ENCODE peak calls at places on chromosome 7, in ten cellular contexts. Q is GM12878, X is GM12865, I is chondrocyte, K is upper lobe of right lung, V is suprapubic skin, S is Peyer's patch, F is lower leg skin, G is bronchial epithelial cell, Z is glutamatergic neuron. J is an unnamed sample.

GRCh38 chr7:5657901-5658300 is 123.6 kb downstream of the RNF216 start:
- DNase-seq in V (no peak), G (peak; percentile 97), S (no peak), K (no peak), Z (no peak), Q (no peak), X (no peak), F (no peak), I (peak; percentile 13), J (no peak)

GRCh38 chr7:4724648-4725013 is 42.5 kb downstream of the FOXK1 start:
- DNase-seq in G (no peak), V (no peak), S (no peak), X (peak; percentile 38), F (no peak), K (no peak), Q (no peak), Z (no peak), I (no peak), J (no peak)

GRCh38 chr7:129617178-129617577 is 5.7 kb downstream of the NRF1 start:
- DNase-seq in F (no peak), G (no peak), V (no peak), S (no peak), Q (no peak), I (no peak), K (no peak), Z (no peak), X (no peak), J (no peak)

GRCh38 chr7:44461387-44461786 is 29.1 kb downstream of the NUDCD3 start:
- DNase-seq in F (no peak), S (no peak), I (no peak), K (no peak), Z (no peak), V (no peak), G (peak; percentile 76), X (peak; percentile 62), Q (peak; percentile 39), J (no peak)

GRCh38 chr7:1466524-1467271 is 7.4 kb upstream of the MICALL2 start:
- DNase-seq in K (peak; percentile 86), V (no peak), S (peak; percentile 31), Z (peak; percentile 62), I (no peak), G (no peak), Q (no peak), F (peak; percentile 95), X (peak; percentile 32), J (peak; percentile 43)

GRCh38 chr7:11427686-11428273 is 404.2 kb downstream of the THSD7A start:
- DNase-seq in Z (no peak), V (no peak), I (no peak), K (no peak), S (no peak), Q (no peak), G (peak; percentile 69), X (peak; percentile 59), F (no peak), J (no peak)

GRCh38 chr7:138752568-138753518 is 45.0 kb upstream of the TMEM213 start:
- DNase-seq in K (no peak), V (peak; percentile 85), X (peak; percentile 78), Z (peak; percentile 19), Q (peak; percentile 38), F (peak; percentile 90), I (no peak), S (peak; percentile 75), G (peak; percentile 62), J (no peak)

GRCh38 chr7:116790025-116790424 is 72.4 kb upstream of the CAPZA2 start:
- DNase-seq in S (no peak), Z (no peak), F (no peak), I (no peak), K (no peak), V (no peak), G (no peak), Q (no peak), X (no peak), J (no peak)

GRCh38 chr7:36875794-36876193 is 151.5 kb upstream of the AOAH start:
- DNase-seq in Z (no peak), I (no peak), X (peak; percentile 13), K (no peak), G (no peak), S (no peak), F (no peak), Q (no peak), V (no peak), J (no peak)

GRCh38 chr7:73864981-73865711 is 4.2 kb downstream of the TMEM270 start:
- DNase-seq in I (no peak), F (no peak), Z (no peak), Q (no peak), K (no peak), V (no peak), X (no peak), G (no peak), S (no peak), J (no peak)

GRCh38 chr7:1411414-1411813 is 47.9 kb downstream of the MICALL2 start:
- DNase-seq in G (no peak), Z (no peak), K (no peak), I (peak; percentile 80), X (no peak), F (no peak), S (no peak), V (no peak), Q (no peak), J (no peak)

GRCh38 chr7:117019786-117020604 is 66.7 kb downstream of the ST7 start:
- DNase-seq in G (peak; percentile 81), S (no peak), Z (peak; percentile 86), Q (no peak), F (peak; percentile 86), I (no peak), X (no peak), K (no peak), V (no peak), J (peak; percentile 91)

GRCh38 chr7:127437241-127437640 is 44.7 kb upstream of the ZNF800 start:
- DNase-seq in Q (no peak), S (no peak), I (no peak), F (no peak), G (no peak), Z (no peak), V (no peak), K (no peak), X (no peak), J (no peak)

GRCh38 chr7:112646787-112647186 is 143.4 kb downstream of the TMEM168 start:
- DNase-seq in I (no peak), K (no peak), Z (peak; percentile 66), X (no peak), V (no peak), G (no peak), Q (no peak), F (no peak), S (no peak), J (no peak)

GRCh38 chr7:2099036-2099957 is 133.4 kb downstream of the MAD1L1 start:
- DNase-seq in I (no peak), S (peak; percentile 45), X (peak; percentile 58), F (no peak), K (no peak), V (no peak), Z (no peak), Q (no peak), G (no peak), J (no peak)

GRCh38 chr7:132457658-132458057 is 118.6 kb downstream of the PLXNA4 start:
- DNase-seq in I (no peak), Q (no peak), G (no peak), V (no peak), X (no peak), K (no peak), F (no peak), Z (no peak), S (no peak), J (no peak)

GRCh38 chr7:30166841-30167235 is 32.1 kb downstream of the MTURN start:
- DNase-seq in G (peak; percentile 41), K (no peak), Z (no peak), I (no peak), X (no peak), S (no peak), V (no peak), F (no peak), Q (no peak), J (no peak)

GRCh38 chr7:112596260-112596659 is 115.5 kb downstream of the LSMEM1 start:
- DNase-seq in Q (no peak), S (no peak), F (no peak), G (peak; percentile 51), X (no peak), I (no peak), K (no peak), Z (no peak), V (no peak), J (no peak)

DNA sequence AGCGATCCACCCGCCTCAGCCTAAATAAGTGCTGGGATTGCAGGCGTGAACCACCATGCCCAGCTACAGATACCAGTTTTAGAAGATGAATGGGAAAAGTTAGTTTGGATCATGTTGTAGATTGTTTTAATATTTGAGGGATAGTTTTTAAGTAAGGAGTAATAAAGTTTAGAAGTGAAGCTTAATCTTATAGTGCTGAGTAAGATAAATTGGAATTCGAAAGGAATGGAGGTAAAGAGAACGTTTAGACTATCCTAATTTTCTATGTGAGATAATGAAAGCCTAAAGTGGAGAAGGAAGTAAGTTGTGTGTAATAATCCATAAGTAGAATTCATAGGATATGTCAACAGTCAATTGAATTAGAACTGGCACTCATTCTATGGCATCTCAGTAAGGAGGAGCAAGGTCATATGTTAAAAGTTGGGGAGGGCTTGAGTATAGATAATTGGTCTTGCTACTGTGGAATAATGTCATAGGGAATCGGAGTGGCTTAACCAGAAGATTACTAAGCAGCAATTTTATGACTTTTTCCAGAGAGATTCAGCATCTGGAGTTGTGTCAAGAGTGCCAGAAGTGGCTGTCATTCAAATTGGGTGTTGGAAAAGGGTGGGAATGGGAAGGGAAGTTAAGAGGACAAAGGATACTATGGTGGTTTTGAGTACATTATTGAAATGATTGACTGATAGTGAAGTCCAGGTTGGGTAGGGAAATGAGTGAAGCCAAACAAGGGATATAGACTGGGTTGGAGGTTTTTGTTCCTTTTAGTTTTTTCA is 12.1 kb downstream of the TAX1BP1 start:
- DNase-seq in Z (no peak), S (no peak), F (no peak), V (no peak), G (no peak), I (no peak), X (no peak), K (no peak), Q (no peak), J (no peak)
- TF ChIP-seq CTCF in Z (no peak), S (no peak), F (no peak), V (no peak), G (no peak), I (no peak), X (no peak), K (no peak), Q (no peak), J (no peak)

GRCh38 chr7:140214075-140214684 is 37.4 kb upstream of the KDM7A start:
- DNase-seq in S (peak; percentile 47), V (peak; percentile 83), K (no peak), I (no peak), G (peak; percentile 91), Z (no peak), F (peak; percentile 86), X (peak; percentile 79), Q (peak; percentile 43), J (no peak)
- TF ChIP-seq CTCF in S (no peak), V (no peak), K (no peak), I (no peak), G (no peak), Z (no peak), F (no peak), X (no peak), Q (no peak), J (no peak)

GRCh38 chr7:31729195-31729804 is 42.3 kb downstream of the PPP1R17 start:
- DNase-seq in F (no peak), S (no peak), Q (no peak), I (no peak), G (peak; percentile 39), V (no peak), Z (no peak), X (no peak), K (no peak), J (no peak)
- TF ChIP-seq CTCF in F (no peak), S (no peak), Q (no peak), I (peak; percentile 26), G (peak; percentile 5), V (no peak), Z (peak; percentile 19), X (no peak), K (no peak), J (no peak)

GRCh38 chr7:3434611-3435010 is 133.6 kb downstream of the SDK1 start:
- DNase-seq in F (no peak), I (no peak), X (no peak), S (no peak), K (no peak), Q (no peak), Z (no peak), G (no peak), V (no peak), J (no peak)
- TF ChIP-seq CTCF in F (no peak), I (no peak), X (no peak), S (no peak), K (no peak), Q (no peak), Z (no peak), G (no peak), V (no peak), J (no peak)